ENCODE peak calls at places on chromosomes 16 and 17, in ten cellular contexts. C is HT-29; G is stimulated activated CD4-positive, alpha-beta T cell treated with anti-CD3 and anti-CD28 coated beads, Interleukin-4, amount 100 ng/mL, for 48 hours; W is amniotic stem cell; J is hypothalamus; Q is upper lobe of left lung; V is COR-L47; T is HCEC 1CT; M is left lung; S is Caco-2. P is an unnamed sample.

GRCh38 chr17:28370744-28371103 is 617 bp upstream of the VTN start:
- DNase-seq in S (no peak), G (no peak), Q (no peak), M (no peak), T (no peak), W (no peak), V (no peak), C (no peak), J (no peak), P (no peak)

GRCh38 chr16:8632675-8633182 is 11.2 kb downstream of the METTL22 start:
- DNase-seq in S (no peak), C (no peak), W (no peak), Q (peak; percentile 75), J (no peak), T (no peak), M (no peak), G (no peak), V (no peak), P (no peak)

GRCh38 chr17:57407287-57408063 is 151.2 kb downstream of the MSI2 start:
- DNase-seq in G (no peak), J (no peak), T (no peak), Q (peak; percentile 45), S (peak; percentile 23), C (peak; percentile 91), V (peak; percentile 45), M (no peak), W (no peak), P (no peak)

GRCh38 chr16:28863929-28864886 is 565 bp downstream of the SH2B1 start:
- DNase-seq in S (no peak), Q (no peak), M (no peak), V (no peak), J (no peak), C (no peak), T (peak; percentile 28), G (no peak), W (no peak), P (no peak)

GRCh38 chr17:30969989-30970680 is 704 bp upstream of the RNF135 start:
- DNase-seq in J (peak; percentile 60), T (no peak), S (no peak), G (no peak), M (no peak), C (no peak), W (no peak), V (no peak), Q (peak; percentile 42), P (no peak)

GRCh38 chr16:787261-787966 is 767 bp downstream of the RPUSD1 start:
- DNase-seq in C (peak; percentile 16), T (no peak), Q (no peak), J (no peak), M (no peak), S (no peak), G (no peak), W (no peak), V (no peak), P (no peak)

GRCh38 chr17:74690409-74690825 is 22.3 kb downstream of the CD300LF start:
- DNase-seq in W (no peak), C (no peak), T (no peak), M (no peak), J (no peak), Q (peak; percentile 76), G (no peak), S (no peak), V (no peak), P (no peak)

GRCh38 chr17:41392278-41392677 is 5.1 kb downstream of the KRT31 start:
- DNase-seq in M (no peak), C (no peak), W (no peak), S (no peak), Q (no peak), J (no peak), T (peak; percentile 85), V (no peak), G (no peak), P (no peak)

GRCh38 chr16:63323055-63323454 is 1286.8 kb upstream of the CDH8 start:
- DNase-seq in T (no peak), W (no peak), J (no peak), M (no peak), V (no peak), S (no peak), C (no peak), G (no peak), Q (no peak), P (no peak)

GRCh38 chr17:83128306-83129240 is 49.2 kb downstream of the METRNL start:
- DNase-seq in S (no peak), V (no peak), C (no peak), T (no peak), G (no peak), J (no peak), W (no peak), M (peak; percentile 68), Q (peak; percentile 15), P (no peak)

P was measured in progenitor cell of endocrine pancreas.